ENCODE peak calls at places on chromosomes 2 and 18, in nine cellular contexts. E is K562, Y is transverse colon, R is GM12878, G is sigmoid colon, H is H1, Z is tibial nerve, S is A549, L is ovary. P is an unnamed sample.

GRCh38 chr2:240299710-240300068 is 135.8 kb upstream of the GPC1 start:
- DNase-seq in S (no peak), R (no peak), Z (no peak), L (peak), H (no peak), E (no peak), Y (no peak), G (no peak), P (no peak)

GRCh38 chr18:6650756-6651155 is 78.8 kb upstream of the ARHGAP28 start:
- DNase-seq in E (no peak), Z (no peak), S (no peak), L (no peak), Y (no peak), H (no peak), R (no peak), G (no peak), P (no peak)

GRCh38 chr2:44135771-44136170 is 32.9 kb upstream of the PPM1B start:
- DNase-seq in R (no peak), S (no peak), Y (no peak), E (no peak), L (no peak), G (no peak), Z (no peak), H (no peak), P (no peak)

GRCh38 chr2:78999410-78999809 is 26.1 kb upstream of the REG3G start:
- DNase-seq in R (no peak), Z (no peak), L (no peak), G (no peak), E (no peak), S (no peak), H (no peak), Y (no peak), P (no peak)

GRCh38 chr18:56999823-57000222 is 147.1 kb upstream of the BOD1L2 start:
- DNase-seq in L (no peak), Z (no peak), S (no peak), H (no peak), Y (no peak), E (no peak), R (no peak), G (no peak), P (no peak)

GRCh38 chr2:223519471-223519870 is 82.7 kb downstream of the SCG2 start:
- DNase-seq in R (no peak), G (no peak), S (no peak), H (no peak), E (no peak), Z (no peak), L (no peak), Y (no peak), P (no peak)

GRCh38 chr2:168767258-168767657 is 35.2 kb upstream of the NOSTRIN start:
- DNase-seq in L (no peak), E (no peak), G (no peak), H (no peak), Z (no peak), R (no peak), S (no peak), Y (no peak), P (no peak)

GRCh38 chr18:2887470-2887869 is 40.7 kb downstream of the EMILIN2 start:
- DNase-seq in L (no peak), Y (no peak), R (no peak), S (no peak), G (no peak), E (no peak), H (no peak), Z (no peak), P (no peak)

GRCh38 chr2:84970266-84970955 is 550 bp upstream of the KCMF1 start:
- DNase-seq in H (no peak), S (no peak), R (no peak), L (peak), Y (peak), G (peak), E (peak), Z (peak), P (peak)

GRCh38 chr2:75290600-75291140 is 91.3 kb upstream of the TACR1 start:
- DNase-seq in S (no peak), Z (no peak), L (no peak), Y (no peak), R (no peak), E (no peak), G (no peak), H (no peak), P (no peak)

GRCh38 chr2:6865346-6866238 is at the start of gene CMPK2:
- DNase-seq in R (peak), S (peak), Y (peak), H (no peak), G (peak), L (peak), Z (peak), E (peak), P (peak)

GRCh38 chr2:162232611-162233115 is 10.6 kb downstream of the FAP start:
- DNase-seq in Y (no peak), S (no peak), E (no peak), G (no peak), Z (no peak), L (no peak), H (no peak), R (no peak), P (no peak)

GRCh38 chr18:35203001-35203553 is 37.8 kb upstream of the ZNF397 start:
- DNase-seq in Y (no peak), Z (no peak), E (no peak), L (no peak), R (no peak), S (no peak), G (no peak), H (no peak), P (no peak)

GRCh38 chr2:96163768-96164429 is 18.7 kb upstream of the DUSP2 start:
- DNase-seq in R (peak), Y (peak), E (no peak), H (no peak), S (no peak), L (no peak), G (peak), Z (no peak), P (peak)

GRCh38 chr2:47401789-47402554 is 984 bp upstream of the MSH2 start:
- DNase-seq in L (peak), S (no peak), Z (no peak), H (no peak), R (no peak), E (no peak), Y (no peak), G (no peak), P (no peak)

GRCh38 chr18:22703883-22704626 is 229.1 kb upstream of the RBBP8 start:
- DNase-seq in R (no peak), E (peak), L (no peak), H (no peak), S (peak), G (no peak), Z (no peak), Y (no peak), P (no peak)

GRCh38 chr18:23191952-23192662 is 56.8 kb downstream of the CABLES1 start:
- DNase-seq in S (no peak), R (no peak), Y (peak), E (no peak), L (peak), Z (no peak), G (peak), H (no peak), P (no peak)

GRCh38 chr2:239363946-239364637 is 36.7 kb downstream of the HDAC4 start:
- DNase-seq in Z (no peak), S (no peak), L (no peak), R (no peak), E (no peak), G (peak), Y (no peak), H (no peak), P (no peak)

GRCh38 chr2:127094509-127095366 is 12.2 kb downstream of the BIN1 start:
- DNase-seq in S (peak), E (peak), Y (peak), Z (peak), L (peak), H (no peak), R (no peak), G (peak), P (no peak)

GRCh38 chr18:68439672-68440071 is 275.2 kb downstream of the TMX3 start:
- DNase-seq in S (no peak), R (no peak), Y (no peak), H (no peak), G (no peak), E (no peak), Z (no peak), L (no peak), P (no peak)

DNA sequence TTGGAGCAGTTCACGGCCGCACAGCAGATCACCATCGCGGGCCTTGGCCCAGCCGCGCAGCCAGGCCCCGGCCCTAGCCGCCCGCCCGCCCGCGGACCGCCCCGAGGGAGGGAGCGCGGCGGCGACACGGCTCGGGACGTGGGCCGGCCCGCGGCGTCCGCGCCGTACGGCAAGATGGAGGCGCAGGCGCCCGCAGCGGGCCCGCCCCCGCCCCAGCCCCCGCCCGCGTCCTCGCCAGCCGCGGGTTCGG is at the start of gene THAP4:
- DNase-seq in Z (no peak), L (no peak), H (no peak), S (no peak), G (peak), E (peak), Y (peak), R (no peak), P (peak)
- TF ChIP-seq EP300 in Z (no peak), L (no peak), H (no peak), S (no peak), G (no peak), E (no peak), Y (no peak), R (no peak), P (no peak)

DNA sequence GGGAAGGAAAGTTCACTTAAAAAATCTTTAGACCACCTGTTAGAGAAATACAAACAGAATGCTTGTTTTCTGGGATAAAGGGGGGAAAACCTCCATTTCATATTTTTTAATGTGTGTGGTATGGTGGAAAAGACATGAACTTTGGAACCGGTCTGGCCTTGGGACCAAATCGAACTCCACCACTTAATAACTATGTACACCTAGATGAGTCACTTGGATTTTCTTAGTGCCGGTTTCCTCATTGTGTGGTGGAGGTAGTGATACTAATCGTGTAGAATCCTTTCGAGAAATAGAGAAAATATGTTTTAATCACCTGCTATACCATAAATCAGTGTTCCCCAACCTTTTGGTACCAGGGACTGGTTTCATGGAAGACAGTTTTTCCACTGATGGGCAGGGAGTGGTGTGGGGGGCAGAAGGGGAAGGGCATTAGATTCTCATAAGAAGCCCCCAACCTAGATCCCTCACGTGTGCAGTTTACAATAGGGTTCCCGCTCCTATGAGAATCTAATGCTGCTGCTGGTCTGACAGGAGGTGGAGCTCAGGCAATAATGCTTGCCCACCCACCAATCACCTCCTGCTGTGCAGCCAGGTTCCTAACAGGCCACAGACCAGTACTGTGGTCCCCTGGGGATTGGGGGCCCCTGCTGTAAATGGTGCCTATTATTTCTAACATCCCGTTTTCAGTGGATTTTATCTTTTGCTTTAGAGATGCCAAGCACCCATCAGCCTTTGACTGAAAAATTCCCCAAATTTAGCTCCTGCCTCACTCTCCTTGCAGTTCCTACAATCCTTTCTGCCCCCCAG is 308.8 kb downstream of the PRKCE start:
- DNase-seq in E (no peak), Z (no peak), L (no peak), R (no peak), S (no peak), H (no peak), Y (no peak), G (peak), P (no peak)
- H3K27ac ChIP-seq in E (no peak), Z (no peak), L (no peak), R (no peak), S (peak), H (no peak), Y (peak), G (no peak), P (no peak)

GRCh38 chr2:45612265-45612664 is 1.2 kb upstream of the SRBD1 start:
- DNase-seq in Z (no peak), Y (no peak), R (no peak), G (no peak), H (no peak), L (no peak), E (no peak), S (no peak), P (no peak)
- TF ChIP-seq EP300 in Z (no peak), Y (no peak), R (no peak), G (no peak), H (no peak), L (no peak), E (no peak), S (no peak), P (no peak)

DNA sequence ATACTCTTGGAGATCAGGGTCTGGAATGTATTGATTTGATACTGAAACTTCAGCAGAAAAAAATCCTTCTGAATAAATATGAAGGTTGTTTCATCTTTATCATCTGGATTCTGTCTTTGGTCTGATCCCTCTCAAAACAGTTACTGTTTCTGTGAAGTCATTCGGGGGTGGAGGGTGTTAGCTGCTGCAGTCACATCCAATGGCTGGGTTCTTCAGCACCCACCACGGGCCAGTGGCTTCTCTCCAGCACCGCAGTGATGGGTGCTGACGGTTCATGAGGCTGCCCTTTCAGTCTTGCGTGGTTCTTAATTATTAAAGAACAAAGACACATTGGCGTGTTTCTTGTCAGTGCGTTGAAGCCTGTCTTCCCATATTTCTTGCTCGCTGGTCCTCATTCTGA is 148.0 kb downstream of the LDLRAD4 start:
- DNase-seq in L (no peak), G (no peak), Z (no peak), S (no peak), R (no peak), Y (no peak), E (no peak), H (no peak), P (no peak)
- H3K27ac ChIP-seq in L (no peak), G (no peak), Z (no peak), S (no peak), R (no peak), Y (no peak), E (no peak), H (no peak), P (no peak)

DNA sequence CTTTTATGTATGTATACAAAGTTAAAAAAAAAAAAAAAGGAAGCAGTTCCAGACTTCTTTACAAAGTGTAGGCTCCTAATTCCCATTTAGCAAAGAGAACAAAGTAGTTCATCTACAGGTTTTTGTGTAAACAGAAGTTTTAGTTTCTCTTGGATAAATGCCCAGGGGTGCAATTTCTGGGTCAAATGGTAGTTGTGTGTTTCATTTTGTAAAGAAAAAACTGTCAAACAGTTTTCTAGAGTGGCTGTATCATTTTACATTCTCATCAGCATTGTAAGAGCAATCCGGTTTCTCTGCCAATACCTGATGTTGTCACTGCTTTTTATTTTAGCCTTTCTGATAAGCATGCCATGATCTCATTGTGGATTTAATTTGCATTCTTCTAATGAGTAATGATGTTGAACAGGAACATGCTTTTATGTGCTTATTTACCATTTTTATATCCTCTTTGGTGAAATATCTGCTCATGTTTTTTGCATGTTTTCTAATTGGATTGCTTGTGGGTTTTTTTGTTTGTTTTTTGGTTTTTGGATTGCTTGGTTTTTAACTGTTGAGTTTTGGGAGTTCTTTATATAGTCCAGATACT is 16.6 kb upstream of the PSME4 start:
- DNase-seq in Y (no peak), H (no peak), L (no peak), R (no peak), E (no peak), G (no peak), S (no peak), Z (no peak), P (no peak)
- TF ChIP-seq EP300 in Y (no peak), H (no peak), L (no peak), R (no peak), E (no peak), G (no peak), S (no peak), Z (no peak), P (no peak)

GRCh38 chr2:109662889-109663288 is 48.7 kb downstream of the SOWAHC start:
- DNase-seq in Y (no peak), E (no peak), L (no peak), S (no peak), G (no peak), R (no peak), H (no peak), Z (no peak), P (no peak)
- H3K27ac ChIP-seq in Y (no peak), E (no peak), L (no peak), S (no peak), G (no peak), R (no peak), H (no peak), Z (no peak), P (no peak)

DNA sequence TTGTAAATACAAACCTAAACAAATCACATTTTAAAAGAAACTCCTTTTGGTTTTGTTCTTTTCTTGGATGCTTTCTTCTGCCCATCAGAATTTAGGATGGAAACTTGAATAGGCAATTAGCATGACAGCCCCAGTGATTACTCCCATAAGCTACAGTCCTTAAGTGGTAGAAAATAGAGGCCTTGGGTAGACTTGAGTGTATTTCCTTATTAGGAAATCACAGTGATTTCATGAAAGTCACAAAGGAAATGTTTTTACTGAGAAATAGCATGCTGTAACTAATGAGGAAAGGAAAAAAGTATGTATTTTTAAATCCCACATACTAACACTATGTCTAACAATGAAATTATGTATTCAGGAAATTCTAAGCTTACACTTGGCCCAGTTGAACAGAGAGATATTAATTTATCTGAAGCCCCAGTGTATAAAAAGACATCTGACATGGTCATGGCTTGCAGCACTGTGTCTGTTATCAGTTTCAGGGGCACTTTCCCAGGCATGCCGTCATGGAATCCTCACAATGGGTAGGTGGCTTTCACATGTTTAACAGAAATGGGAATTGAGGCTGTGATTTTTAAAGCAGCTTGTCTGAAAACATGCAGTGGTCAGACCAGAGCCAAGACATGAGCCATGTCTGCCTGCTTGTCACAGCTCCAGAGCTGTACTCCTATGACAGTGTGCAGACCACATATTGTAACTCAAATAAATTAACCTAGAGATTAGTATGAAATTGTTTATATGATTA is 79.7 kb upstream of the TRIB2 start:
- DNase-seq in H (no peak), G (no peak), L (no peak), S (no peak), R (no peak), E (no peak), Y (no peak), Z (no peak), P (no peak)
- TF ChIP-seq EP300 in H (no peak), G (no peak), L (no peak), S (no peak), R (no peak), E (no peak), Y (no peak), Z (no peak), P (no peak)